ENCODE peak calls at places on chromosomes 11 and 22, in six cellular contexts. One of them, this sample, is unnamed.
A peak's percentile ranks its signal among the peaks of the same experiment; 100 is the strongest.

GRCh38 chr11:86814775-86815174 is 14.4 kb downstream of the PRSS23 start:
- DNase-seq in GM12878: no peak
- DNase-seq in H1: no peak
- DNase-seq in K562: no peak
- DNase-seq in HepG2: no peak
- DNase-seq in GM12891: no peak
- DNase-seq in this sample: no peak

GRCh38 chr11:109421981-109422590 is at the start of gene C11orf87:
- DNase-seq in GM12891: no peak
- DNase-seq in K562: no peak
- DNase-seq in GM12878: no peak
- DNase-seq in H1: peak; percentile 80
- DNase-seq in HepG2: no peak
- DNase-seq in this sample: no peak

GRCh38 chr11:47412152-47412746 is 3.9 kb downstream of the SLC39A13 start:
- DNase-seq in HepG2: no peak
- DNase-seq in GM12878: no peak
- DNase-seq in GM12891: no peak
- DNase-seq in K562: peak; percentile 51
- DNase-seq in H1: peak; percentile 90
- DNase-seq in this sample: peak; percentile 72

GRCh38 chr11:2528301-2529050 is 83.7 kb downstream of the KCNQ1 start:
- DNase-seq in K562: no peak
- DNase-seq in H1: no peak
- DNase-seq in HepG2: no peak
- DNase-seq in GM12878: no peak
- DNase-seq in GM12891: no peak
- DNase-seq in this sample: no peak

GRCh38 chr11:66247801-66248200 is 20.6 kb upstream of the RAB1B start:
- DNase-seq in K562: no peak
- DNase-seq in GM12878: no peak
- DNase-seq in GM12891: no peak
- DNase-seq in HepG2: no peak
- DNase-seq in H1: no peak
- DNase-seq in this sample: no peak

GRCh38 chr11:79353706-79354105 is 87.1 kb downstream of the TENM4 start:
- DNase-seq in GM12878: no peak
- DNase-seq in GM12891: no peak
- DNase-seq in H1: no peak
- DNase-seq in HepG2: no peak
- DNase-seq in K562: no peak
- DNase-seq in this sample: no peak

GRCh38 chr11:132852361-132852760 is 679.9 kb downstream of the OPCML start:
- DNase-seq in K562: no peak
- DNase-seq in HepG2: no peak
- DNase-seq in GM12878: no peak
- DNase-seq in H1: no peak
- DNase-seq in GM12891: no peak
- DNase-seq in this sample: no peak

GRCh38 chr11:324131-324530 is 3.5 kb upstream of the IFITM3 start:
- DNase-seq in K562: no peak
- DNase-seq in GM12878: no peak
- DNase-seq in HepG2: no peak
- DNase-seq in GM12891: no peak
- DNase-seq in H1: peak; percentile 46
- DNase-seq in this sample: no peak

GRCh38 chr11:86124251-86125233 is 55.7 kb upstream of the PICALM start:
- DNase-seq in H1: no peak
- DNase-seq in K562: no peak
- DNase-seq in GM12878: no peak
- DNase-seq in GM12891: no peak
- DNase-seq in HepG2: peak; percentile 76
- DNase-seq in this sample: no peak

GRCh38 chr11:102312656-102313055 is 4.6 kb upstream of the BIRC3 start:
- DNase-seq in K562: no peak
- DNase-seq in HepG2: no peak
- DNase-seq in H1: no peak
- DNase-seq in GM12878: no peak
- DNase-seq in GM12891: no peak
- DNase-seq in this sample: no peak

GRCh38 chr11:2515401-2516275 is 70.8 kb downstream of the KCNQ1 start:
- DNase-seq in K562: no peak
- DNase-seq in HepG2: no peak
- DNase-seq in GM12878: no peak
- DNase-seq in H1: no peak
- DNase-seq in GM12891: peak; percentile 4
- DNase-seq in this sample: peak; percentile 8

GRCh38 chr22:22060200-22061084 is 77.9 kb upstream of the TOP3B start:
- DNase-seq in HepG2: peak; percentile 40
- DNase-seq in K562: peak; percentile 99
- DNase-seq in GM12891: peak; percentile 62
- DNase-seq in H1: peak; percentile 97
- DNase-seq in GM12878: no peak
- DNase-seq in this sample: peak; percentile 55

GRCh38 chr11:46315033-46315738 is 32.1 kb upstream of the DGKZ start:
- DNase-seq in GM12878: no peak
- DNase-seq in K562: peak; percentile 93
- DNase-seq in H1: peak; percentile 95
- DNase-seq in HepG2: peak; percentile 57
- DNase-seq in GM12891: peak; percentile 79
- DNase-seq in this sample: peak; percentile 76

GRCh38 chr22:26182723-26183122 is 13.5 kb downstream of the SEZ6L start:
- DNase-seq in H1: no peak
- DNase-seq in GM12891: no peak
- DNase-seq in K562: peak; percentile 10
- DNase-seq in GM12878: no peak
- DNase-seq in HepG2: no peak
- DNase-seq in this sample: no peak

GRCh38 chr22:23269441-23270211 is 89.3 kb downstream of the BCR start:
- DNase-seq in HepG2: no peak
- DNase-seq in K562: peak; percentile 66
- DNase-seq in H1: peak; percentile 62
- DNase-seq in GM12878: no peak
- DNase-seq in GM12891: no peak
- DNase-seq in this sample: peak; percentile 52

GRCh38 chr11:11553595-11553994 is 68.2 kb downstream of the GALNT18 start:
- DNase-seq in K562: no peak
- DNase-seq in H1: no peak
- DNase-seq in GM12878: no peak
- DNase-seq in HepG2: no peak
- DNase-seq in GM12891: no peak
- DNase-seq in this sample: no peak

GRCh38 chr11:1344056-1344635 is 34.7 kb upstream of the TOLLIP start:
- DNase-seq in GM12891: no peak
- DNase-seq in H1: no peak
- DNase-seq in K562: no peak
- DNase-seq in HepG2: no peak
- DNase-seq in GM12878: no peak
- DNase-seq in this sample: no peak

GRCh38 chr11:45609902-45610301 is 55.5 kb downstream of the CHST1 start:
- DNase-seq in GM12878: no peak
- DNase-seq in HepG2: no peak
- DNase-seq in GM12891: no peak
- DNase-seq in H1: no peak
- DNase-seq in K562: no peak
- DNase-seq in this sample: no peak

GRCh38 chr11:124595302-124595701 is 15.9 kb upstream of the PANX3 start:
- DNase-seq in K562: no peak
- DNase-seq in HepG2: no peak
- DNase-seq in H1: no peak
- DNase-seq in GM12891: no peak
- DNase-seq in GM12878: no peak
- DNase-seq in this sample: no peak

GRCh38 chr11:3969613-3970012 is 114.1 kb downstream of the STIM1 start:
- DNase-seq in GM12891: no peak
- DNase-seq in H1: no peak
- DNase-seq in HepG2: no peak
- DNase-seq in GM12878: no peak
- DNase-seq in K562: no peak
- DNase-seq in this sample: no peak

GRCh38 chr11:82701847-82702520 is 31.7 kb downstream of the FAM181B start:
- DNase-seq in H1: peak; percentile 81
- DNase-seq in GM12891: no peak
- DNase-seq in K562: peak; percentile 53
- DNase-seq in HepG2: peak; percentile 37
- DNase-seq in GM12878: no peak
- DNase-seq in this sample: no peak

DNA sequence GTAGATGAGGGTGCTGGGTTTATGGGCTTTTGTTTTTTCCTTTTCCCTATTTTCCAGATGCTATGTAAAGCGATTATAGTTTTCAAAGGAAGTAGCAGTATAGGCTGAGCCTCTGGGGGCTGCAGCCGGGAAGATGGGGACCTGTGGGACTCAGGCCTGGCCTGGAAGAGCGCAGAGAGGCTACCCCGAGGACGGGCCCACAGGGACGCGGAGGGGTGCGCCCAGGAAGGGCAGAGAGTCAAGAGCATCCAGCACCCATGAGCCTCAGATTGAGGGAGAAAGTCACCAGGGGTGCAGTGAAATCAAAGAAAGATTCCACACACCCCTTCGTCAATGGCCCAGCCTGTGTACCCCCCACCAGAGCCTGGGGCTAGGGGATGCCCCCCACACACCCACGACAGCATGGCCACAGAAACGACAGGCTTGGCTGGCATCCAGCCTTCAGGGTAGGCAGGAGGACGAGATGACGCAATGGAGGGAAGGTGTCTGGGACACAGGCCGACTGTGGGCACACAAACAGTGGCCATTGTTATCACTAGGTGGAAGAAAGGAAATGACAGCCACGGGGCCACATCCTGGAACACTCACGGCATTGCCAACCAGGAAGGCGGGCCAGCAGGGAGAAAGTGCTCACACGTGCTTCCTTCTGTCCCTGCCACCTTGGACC is 9.0 kb downstream of the PLA2G6 start:
- DNase-seq in K562: no peak
- DNase-seq in GM12891: no peak
- DNase-seq in H1: no peak
- DNase-seq in GM12878: no peak
- DNase-seq in HepG2: peak; percentile 66
- DNase-seq in this sample: no peak
- TF ChIP-seq POLR2A in K562: no peak
- TF ChIP-seq POLR2A in GM12891: no peak
- TF ChIP-seq POLR2A in H1: no peak
- TF ChIP-seq POLR2A in GM12878: no peak
- TF ChIP-seq POLR2A in HepG2: no peak
- TF ChIP-seq POLR2A in this sample: no peak

GRCh38 chr22:40674274-40674673 is 5.0 kb upstream of the MCHR1 start:
- DNase-seq in GM12878: no peak
- DNase-seq in HepG2: no peak
- DNase-seq in H1: no peak
- DNase-seq in GM12891: no peak
- DNase-seq in K562: no peak
- DNase-seq in this sample: no peak
- TF ChIP-seq POLR2AphosphoS5 in GM12878: no peak
- TF ChIP-seq POLR2AphosphoS5 in HepG2: no peak
- TF ChIP-seq POLR2AphosphoS5 in H1: no peak
- TF ChIP-seq POLR2AphosphoS5 in GM12891: no peak
- TF ChIP-seq POLR2AphosphoS5 in K562: no peak
- TF ChIP-seq POLR2AphosphoS5 in this sample: no peak

GRCh38 chr22:47209077-47209514 is 446.6 kb downstream of the TBC1D22A start:
- DNase-seq in HepG2: no peak
- DNase-seq in GM12878: no peak
- DNase-seq in GM12891: no peak
- DNase-seq in K562: no peak
- DNase-seq in H1: peak; percentile 3
- DNase-seq in this sample: no peak

GRCh38 chr22:47207846-47208554 is 445.6 kb downstream of the TBC1D22A start:
- DNase-seq in H1: peak; percentile 16
- DNase-seq in GM12891: no peak
- DNase-seq in HepG2: no peak
- DNase-seq in K562: no peak
- DNase-seq in GM12878: no peak
- DNase-seq in this sample: no peak

GRCh38 chr22:47210686-47211085 is 448.2 kb downstream of the TBC1D22A start:
- DNase-seq in H1: peak; percentile 28
- DNase-seq in K562: no peak
- DNase-seq in HepG2: no peak
- DNase-seq in GM12891: no peak
- DNase-seq in GM12878: no peak
- DNase-seq in this sample: no peak

GRCh38 chr22:47210112-47210657 is 447.7 kb downstream of the TBC1D22A start:
- DNase-seq in GM12878: no peak
- DNase-seq in GM12891: no peak
- DNase-seq in K562: no peak
- DNase-seq in H1: peak; percentile 3
- DNase-seq in HepG2: no peak
- DNase-seq in this sample: no peak

GRCh38 chr22:47209547-47210023 is 447.1 kb downstream of the TBC1D22A start:
- DNase-seq in HepG2: no peak
- DNase-seq in GM12891: no peak
- DNase-seq in K562: no peak
- DNase-seq in GM12878: no peak
- DNase-seq in H1: peak; percentile 1
- DNase-seq in this sample: no peak
- TF ChIP-seq TAF1 in HepG2: no peak
- TF ChIP-seq TAF1 in GM12891: no peak
- TF ChIP-seq TAF1 in K562: no peak
- TF ChIP-seq TAF1 in GM12878: no peak
- TF ChIP-seq TAF1 in H1: no peak
- TF ChIP-seq TAF1 in this sample: no peak

GRCh38 chr11:72224587-72225410 is at the start of gene INPPL1:
- DNase-seq in GM12891: no peak
- DNase-seq in GM12878: no peak
- DNase-seq in K562: peak; percentile 62
- DNase-seq in H1: peak; percentile 61
- DNase-seq in HepG2: no peak
- DNase-seq in this sample: no peak
- TF ChIP-seq POLR2A in GM12891: no peak
- TF ChIP-seq POLR2A in GM12878: peak; percentile 14
- TF ChIP-seq POLR2A in K562: no peak
- TF ChIP-seq POLR2A in H1: peak; percentile 17
- TF ChIP-seq POLR2A in HepG2: no peak
- TF ChIP-seq POLR2A in this sample: no peak

GRCh38 chr22:50061141-50061823 is 3.2 kb upstream of the TTLL8 start:
- DNase-seq in HepG2: no peak
- DNase-seq in GM12878: no peak
- DNase-seq in K562: no peak
- DNase-seq in H1: no peak
- DNase-seq in GM12891: no peak
- DNase-seq in this sample: no peak

GRCh38 chr22:50063589-50064393 is 5.7 kb upstream of the TTLL8 start:
- DNase-seq in HepG2: no peak
- DNase-seq in H1: no peak
- DNase-seq in K562: no peak
- DNase-seq in GM12878: no peak
- DNase-seq in GM12891: no peak
- DNase-seq in this sample: no peak

GRCh38 chr22:50062509-50063135 is 4.5 kb upstream of the TTLL8 start:
- DNase-seq in GM12891: no peak
- DNase-seq in GM12878: no peak
- DNase-seq in HepG2: no peak
- DNase-seq in K562: no peak
- DNase-seq in H1: no peak
- DNase-seq in this sample: no peak

GRCh38 chr22:50060441-50061140 is 2.5 kb upstream of the TTLL8 start:
- DNase-seq in GM12891: no peak
- DNase-seq in K562: no peak
- DNase-seq in H1: no peak
- DNase-seq in HepG2: no peak
- DNase-seq in GM12878: no peak
- DNase-seq in this sample: no peak

GRCh38 chr22:50061824-50062355 is 3.8 kb upstream of the TTLL8 start:
- DNase-seq in HepG2: no peak
- DNase-seq in GM12891: no peak
- DNase-seq in H1: no peak
- DNase-seq in K562: no peak
- DNase-seq in GM12878: no peak
- DNase-seq in this sample: no peak
- TF ChIP-seq POLR2AphosphoS5 in HepG2: no peak
- TF ChIP-seq POLR2AphosphoS5 in GM12891: no peak
- TF ChIP-seq POLR2AphosphoS5 in H1: no peak
- TF ChIP-seq POLR2AphosphoS5 in K562: no peak
- TF ChIP-seq POLR2AphosphoS5 in GM12878: no peak
- TF ChIP-seq POLR2AphosphoS5 in this sample: no peak